ENCODE peak calls at places on chromosomes 16 and 17, in four cellular contexts. One of them, this sample, is unnamed.

GRCh38 chr16:89303604-89304003 is 86.1 kb downstream of the ZNF778 start:
- DNase-seq in endodermal cell: no peak
- DNase-seq in mammary epithelial cell: no peak
- DNase-seq in adipocyte: no peak
- DNase-seq in this sample: no peak

GRCh38 chr16:30761427-30761927 is 385 bp downstream of the CFAP119 start:
- DNase-seq in mammary epithelial cell: peak
- DNase-seq in adipocyte: peak
- DNase-seq in endodermal cell: peak
- DNase-seq in this sample: peak

GRCh38 chr17:1762906-1763829 is 1.3 kb downstream of the SERPINF1 start:
- DNase-seq in endodermal cell: peak
- DNase-seq in adipocyte: peak
- DNase-seq in mammary epithelial cell: no peak
- DNase-seq in this sample: no peak

GRCh38 chr16:3029499-3030127 is 5.8 kb downstream of the THOC6 start:
- DNase-seq in adipocyte: no peak
- DNase-seq in endodermal cell: peak
- DNase-seq in mammary epithelial cell: no peak
- DNase-seq in this sample: peak

GRCh38 chr16:68455631-68456030 is 7.3 kb upstream of the SMPD3 start:
- DNase-seq in adipocyte: no peak
- DNase-seq in mammary epithelial cell: no peak
- DNase-seq in endodermal cell: no peak
- DNase-seq in this sample: no peak

GRCh38 chr17:43367588-43368242 is 31.1 kb upstream of the ARL4D start:
- DNase-seq in endodermal cell: peak
- DNase-seq in adipocyte: peak
- DNase-seq in mammary epithelial cell: peak
- DNase-seq in this sample: no peak

GRCh38 chr17:8375738-8376259 is 705 bp downstream of the KRABD2 start:
- DNase-seq in endodermal cell: peak
- DNase-seq in adipocyte: peak
- DNase-seq in mammary epithelial cell: peak
- DNase-seq in this sample: no peak

GRCh38 chr16:89048087-89048729 is 45.4 kb upstream of the ACSF3 start:
- DNase-seq in adipocyte: no peak
- DNase-seq in endodermal cell: no peak
- DNase-seq in mammary epithelial cell: no peak
- DNase-seq in this sample: peak

GRCh38 chr17:50027639-50028206 is 28.2 kb upstream of the ITGA3 start:
- DNase-seq in mammary epithelial cell: peak
- DNase-seq in endodermal cell: peak
- DNase-seq in adipocyte: peak
- DNase-seq in this sample: peak

GRCh38 chr17:13337171-13337570 is 264.6 kb downstream of the HS3ST3A1 start:
- DNase-seq in mammary epithelial cell: no peak
- DNase-seq in endodermal cell: no peak
- DNase-seq in adipocyte: peak
- DNase-seq in this sample: no peak
- H3K4me3 ChIP-seq in mammary epithelial cell: no peak
- H3K4me3 ChIP-seq in endodermal cell: peak
- H3K4me3 ChIP-seq in adipocyte: no peak
- H3K4me3 ChIP-seq in this sample: no peak

GRCh38 chr17:39229274-39229913 is 3.6 kb upstream of the STAC2 start:
- DNase-seq in adipocyte: no peak
- DNase-seq in endodermal cell: peak
- DNase-seq in mammary epithelial cell: no peak
- DNase-seq in this sample: peak

GRCh38 chr17:39231587-39232551 is 6.1 kb upstream of the STAC2 start:
- DNase-seq in adipocyte: peak
- DNase-seq in mammary epithelial cell: no peak
- DNase-seq in endodermal cell: peak
- DNase-seq in this sample: peak

GRCh38 chr17:39230361-39230760 is 4.6 kb upstream of the STAC2 start:
- DNase-seq in adipocyte: no peak
- DNase-seq in mammary epithelial cell: no peak
- DNase-seq in endodermal cell: no peak
- DNase-seq in this sample: peak

GRCh38 chr17:39227364-39227919 is 1.7 kb upstream of the STAC2 start:
- DNase-seq in adipocyte: no peak
- DNase-seq in endodermal cell: no peak
- DNase-seq in mammary epithelial cell: no peak
- DNase-seq in this sample: no peak

GRCh38 chr17:39231091-39231561 is 5.4 kb upstream of the STAC2 start:
- DNase-seq in adipocyte: no peak
- DNase-seq in endodermal cell: peak
- DNase-seq in mammary epithelial cell: no peak
- DNase-seq in this sample: peak
- H3K9ac ChIP-seq in adipocyte: no peak
- H3K9ac ChIP-seq in endodermal cell: no peak
- H3K9ac ChIP-seq in mammary epithelial cell: no peak
- H3K9ac ChIP-seq in this sample: no peak

GRCh38 chr16:67184453-67185002 is 765 bp upstream of the MATCAP1 start:
- DNase-seq in endodermal cell: peak
- DNase-seq in mammary epithelial cell: no peak
- DNase-seq in adipocyte: no peak
- DNase-seq in this sample: no peak

GRCh38 chr16:67186550-67186950 is 2.8 kb upstream of the MATCAP1 start:
- DNase-seq in adipocyte: peak
- DNase-seq in mammary epithelial cell: peak
- DNase-seq in endodermal cell: peak
- DNase-seq in this sample: no peak

GRCh38 chr16:67185866-67186134 is 2.0 kb upstream of the MATCAP1 start:
- DNase-seq in mammary epithelial cell: no peak
- DNase-seq in adipocyte: no peak
- DNase-seq in endodermal cell: no peak
- DNase-seq in this sample: no peak

GRCh38 chr16:67183627-67184452 is at the start of gene MATCAP1:
- DNase-seq in mammary epithelial cell: peak
- DNase-seq in endodermal cell: peak
- DNase-seq in adipocyte: peak
- DNase-seq in this sample: peak

DNA sequence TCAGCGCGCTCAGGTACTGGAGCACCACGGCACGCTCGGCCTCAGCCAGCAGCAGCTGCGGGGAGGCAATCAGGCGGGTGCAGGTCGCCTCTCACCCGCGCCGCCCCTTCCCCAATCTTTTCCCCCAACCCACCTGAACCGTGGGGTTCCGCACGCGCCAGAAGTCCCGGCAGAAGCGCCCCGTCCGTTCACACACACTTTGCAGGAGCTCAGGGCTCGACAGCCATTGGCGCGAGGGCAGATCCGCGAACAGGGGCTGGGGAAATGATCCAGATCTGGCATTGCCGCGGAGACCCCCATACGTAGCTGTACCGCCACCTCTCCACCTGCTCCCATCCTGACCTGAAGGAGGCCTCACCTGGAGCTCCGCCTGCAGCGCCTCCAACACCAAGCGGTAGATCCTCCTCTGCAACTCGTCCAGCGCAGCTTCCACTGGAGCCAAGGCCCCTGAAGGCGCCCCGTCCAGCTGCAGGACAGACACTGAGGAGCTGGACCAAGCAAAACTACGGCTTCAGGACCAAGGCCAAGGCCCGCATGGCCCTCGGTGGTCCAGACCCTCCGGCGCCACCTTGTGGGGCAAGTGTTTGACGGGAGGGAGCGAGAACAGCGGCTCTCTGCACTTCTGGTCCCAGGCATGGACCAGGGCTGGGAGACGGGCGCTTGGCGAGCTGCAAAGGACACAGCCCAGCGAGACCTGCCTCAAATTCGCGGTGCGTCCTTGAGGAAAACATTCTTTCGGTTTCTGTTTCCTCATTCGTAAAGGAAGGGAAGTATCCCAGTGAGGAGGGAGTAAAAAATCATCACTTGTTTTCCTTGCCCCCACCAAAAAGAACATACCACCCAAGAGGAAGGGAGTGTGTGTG is 1.5 kb upstream of the MATCAP1 start:
- DNase-seq in adipocyte: peak
- DNase-seq in endodermal cell: peak
- DNase-seq in mammary epithelial cell: peak
- DNase-seq in this sample: peak
- H3K4me3 ChIP-seq in adipocyte: peak
- H3K4me3 ChIP-seq in endodermal cell: no peak
- H3K4me3 ChIP-seq in mammary epithelial cell: peak
- H3K4me3 ChIP-seq in this sample: no peak

DNA sequence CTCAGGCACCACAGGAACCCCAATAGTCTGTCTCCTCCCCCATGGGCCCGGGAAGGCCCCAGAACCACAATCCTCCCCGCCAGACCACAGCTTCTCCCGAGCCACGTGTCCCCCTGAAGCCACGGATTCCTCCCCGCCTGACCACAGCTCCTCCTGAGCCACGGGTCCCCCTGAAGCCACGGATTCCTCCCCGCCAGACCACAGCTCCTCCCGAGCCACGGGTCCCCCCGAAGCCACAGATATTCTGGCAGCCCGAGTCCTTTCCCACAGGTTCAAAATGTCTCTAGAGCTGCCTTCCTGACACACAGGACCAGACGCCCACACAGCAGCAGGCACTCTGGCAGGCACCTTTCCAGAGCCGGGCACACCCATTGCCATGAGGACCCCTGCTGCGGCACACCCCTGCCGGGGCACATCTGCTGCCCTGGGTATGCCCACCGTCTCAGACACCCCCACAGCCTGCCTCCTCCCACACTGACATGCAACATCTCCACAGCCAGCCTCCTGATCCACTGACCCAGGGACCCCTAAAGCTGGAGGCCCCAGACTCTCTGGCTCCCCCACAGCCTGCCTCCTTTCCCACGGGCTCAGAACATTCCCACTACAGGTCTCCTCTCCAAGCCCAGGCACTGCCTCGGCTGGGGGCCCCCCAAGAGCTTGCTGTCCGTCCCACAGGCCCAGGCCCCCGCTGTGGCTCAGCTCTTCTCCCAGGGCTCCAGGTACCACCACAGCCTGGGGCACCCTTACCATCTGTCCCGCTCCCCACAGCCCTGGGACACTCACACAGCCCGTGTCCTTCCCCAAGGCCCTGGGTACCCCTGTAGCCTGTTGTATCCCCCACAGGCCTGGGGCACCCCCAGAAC is 2.2 kb downstream of the KIAA0753 start:
- DNase-seq in endodermal cell: no peak
- DNase-seq in mammary epithelial cell: no peak
- DNase-seq in adipocyte: no peak
- DNase-seq in this sample: no peak
- H3K9ac ChIP-seq in endodermal cell: no peak
- H3K9ac ChIP-seq in mammary epithelial cell: no peak
- H3K9ac ChIP-seq in adipocyte: peak
- H3K9ac ChIP-seq in this sample: no peak

DNA sequence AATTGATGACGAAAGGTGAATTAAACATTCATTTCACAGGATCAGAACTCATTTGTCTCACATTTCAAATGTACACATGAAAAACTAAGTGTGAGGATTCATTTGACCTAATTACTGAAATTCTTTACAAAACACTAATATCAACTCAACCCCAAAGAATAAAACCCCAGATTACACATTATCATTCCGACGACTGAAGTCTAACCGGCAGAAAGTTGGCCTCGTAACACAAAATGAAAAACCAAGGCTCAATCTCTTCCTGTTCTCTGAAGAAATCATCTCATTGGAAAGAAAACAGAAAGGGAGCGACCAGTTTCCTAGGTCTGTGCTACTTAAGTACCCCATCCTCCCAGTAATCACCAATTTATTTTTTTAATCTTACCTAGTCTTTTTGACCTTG is 1.8 kb downstream of the JPT1 start:
- DNase-seq in adipocyte: peak
- DNase-seq in mammary epithelial cell: no peak
- DNase-seq in endodermal cell: no peak
- DNase-seq in this sample: no peak
- H3K4me3 ChIP-seq in adipocyte: peak
- H3K4me3 ChIP-seq in mammary epithelial cell: peak
- H3K4me3 ChIP-seq in endodermal cell: peak
- H3K4me3 ChIP-seq in this sample: no peak

DNA sequence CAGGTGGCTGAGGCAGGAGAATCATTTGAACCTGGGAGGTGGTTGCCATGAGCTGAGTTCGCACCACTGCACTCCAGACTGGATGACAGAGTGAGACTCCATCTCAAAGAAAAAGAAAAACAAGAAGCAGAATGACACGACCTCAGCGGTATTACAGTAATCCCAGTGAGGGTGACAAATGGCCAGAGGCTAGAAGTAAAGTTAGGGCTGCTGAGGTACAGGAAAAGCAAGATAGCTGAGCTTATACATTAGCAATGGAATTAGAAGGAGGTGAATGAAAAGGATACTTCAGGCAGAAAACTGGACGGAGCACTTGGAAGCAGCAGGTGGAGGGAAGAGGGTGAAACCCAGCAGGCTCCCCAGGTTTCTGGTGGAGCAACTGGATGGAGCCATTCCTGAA is 26.1 kb upstream of the AMZ2 start:
- DNase-seq in adipocyte: no peak
- DNase-seq in endodermal cell: no peak
- DNase-seq in mammary epithelial cell: no peak
- DNase-seq in this sample: no peak
- H3K9ac ChIP-seq in adipocyte: no peak
- H3K9ac ChIP-seq in endodermal cell: no peak
- H3K9ac ChIP-seq in mammary epithelial cell: no peak
- H3K9ac ChIP-seq in this sample: no peak

DNA sequence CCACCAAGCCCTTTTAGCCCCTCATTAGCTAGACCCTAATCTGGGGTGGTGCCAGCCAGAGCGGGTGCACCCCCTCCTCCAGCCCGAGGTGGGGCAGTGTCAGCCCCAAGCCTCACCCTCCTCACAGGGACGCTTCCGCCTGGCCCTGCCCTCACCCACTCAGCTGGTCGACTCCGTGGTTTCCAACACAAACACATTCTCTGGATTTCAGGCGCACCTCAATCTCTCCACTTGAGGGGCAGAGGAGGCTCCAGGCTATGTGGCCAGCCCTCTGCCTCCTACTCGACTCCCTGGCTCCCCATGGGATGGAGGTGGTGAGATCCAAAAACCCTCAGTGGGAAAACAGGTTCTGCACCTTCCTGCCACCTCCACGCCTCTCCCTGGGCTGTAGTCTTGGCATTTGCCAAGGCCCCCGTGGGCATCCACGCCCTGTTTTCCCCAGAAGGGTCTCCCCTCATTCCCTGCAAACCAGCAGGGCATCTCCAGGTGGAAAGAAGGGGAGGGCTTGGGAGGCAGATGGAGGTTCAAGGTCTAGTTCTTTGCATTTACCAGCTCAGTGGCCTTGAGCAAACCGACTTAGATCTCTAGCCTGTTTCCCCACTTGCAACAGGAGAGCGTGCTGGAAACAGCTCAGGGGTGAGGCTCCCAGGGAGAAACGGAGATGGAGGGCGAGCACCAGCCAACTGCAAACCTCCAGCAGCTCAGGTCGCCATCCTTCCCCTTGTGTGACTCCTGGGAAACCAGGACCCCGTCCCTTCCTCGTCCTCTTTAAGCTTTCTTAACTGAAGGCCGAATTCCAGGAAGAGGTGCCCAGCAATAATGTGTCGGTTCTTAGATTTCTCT is 1.7 kb downstream of the EMP2 start:
- DNase-seq in adipocyte: no peak
- DNase-seq in endodermal cell: no peak
- DNase-seq in mammary epithelial cell: peak
- DNase-seq in this sample: peak
- H3K4me3 ChIP-seq in adipocyte: peak
- H3K4me3 ChIP-seq in endodermal cell: peak
- H3K4me3 ChIP-seq in mammary epithelial cell: peak
- H3K4me3 ChIP-seq in this sample: no peak

GRCh38 chr17:77085916-77086432 is 54.8 kb upstream of the SEC14L1 start:
- DNase-seq in adipocyte: no peak
- DNase-seq in mammary epithelial cell: peak
- DNase-seq in endodermal cell: no peak
- DNase-seq in this sample: no peak
- H3K9ac ChIP-seq in adipocyte: no peak
- H3K9ac ChIP-seq in mammary epithelial cell: no peak
- H3K9ac ChIP-seq in endodermal cell: no peak
- H3K9ac ChIP-seq in this sample: no peak